ENCODE peak calls at places on chromosomes 12 and 14, in nine cellular contexts. One of them, this sample, is unnamed.

GRCh38 chr12:90501412-90501811 is 453.6 kb downstream of the CCER1 start:
- DNase-seq in PC-3: no peak
- DNase-seq in endothelial cell of umbilical vein: no peak
- DNase-seq in lower lobe of right lung: no peak
- DNase-seq in small intestine: no peak
- DNase-seq in kidney epithelial cell: no peak
- DNase-seq in AG10803: no peak
- DNase-seq in aorta: no peak
- DNase-seq in WERI-Rb-1: no peak
- DNase-seq in this sample: no peak

GRCh38 chr12:6367065-6367968 is 8.0 kb downstream of the SCNN1A start:
- DNase-seq in endothelial cell of umbilical vein: peak
- DNase-seq in aorta: peak
- DNase-seq in lower lobe of right lung: peak
- DNase-seq in kidney epithelial cell: no peak
- DNase-seq in WERI-Rb-1: no peak
- DNase-seq in small intestine: no peak
- DNase-seq in AG10803: no peak
- DNase-seq in PC-3: peak
- DNase-seq in this sample: no peak

GRCh38 chr12:128259556-128260070 is 7.4 kb upstream of the TMEM132C start:
- DNase-seq in aorta: no peak
- DNase-seq in kidney epithelial cell: no peak
- DNase-seq in WERI-Rb-1: peak
- DNase-seq in lower lobe of right lung: no peak
- DNase-seq in endothelial cell of umbilical vein: peak
- DNase-seq in AG10803: no peak
- DNase-seq in small intestine: peak
- DNase-seq in PC-3: peak
- DNase-seq in this sample: no peak

GRCh38 chr14:89805501-89805900 is 149.0 kb downstream of the EFCAB11 start:
- DNase-seq in small intestine: no peak
- DNase-seq in endothelial cell of umbilical vein: no peak
- DNase-seq in lower lobe of right lung: no peak
- DNase-seq in PC-3: peak
- DNase-seq in AG10803: no peak
- DNase-seq in WERI-Rb-1: no peak
- DNase-seq in kidney epithelial cell: no peak
- DNase-seq in aorta: no peak
- DNase-seq in this sample: no peak

GRCh38 chr14:29536886-29537511 is 390.6 kb downstream of the PRKD1 start:
- DNase-seq in kidney epithelial cell: no peak
- DNase-seq in aorta: no peak
- DNase-seq in PC-3: peak
- DNase-seq in WERI-Rb-1: no peak
- DNase-seq in lower lobe of right lung: no peak
- DNase-seq in endothelial cell of umbilical vein: peak
- DNase-seq in small intestine: no peak
- DNase-seq in AG10803: peak
- DNase-seq in this sample: no peak

GRCh38 chr12:121711925-121712461 is 559 bp upstream of the TMEM120B start:
- DNase-seq in small intestine: peak
- DNase-seq in endothelial cell of umbilical vein: no peak
- DNase-seq in lower lobe of right lung: peak
- DNase-seq in WERI-Rb-1: peak
- DNase-seq in aorta: peak
- DNase-seq in PC-3: peak
- DNase-seq in AG10803: peak
- DNase-seq in kidney epithelial cell: no peak
- DNase-seq in this sample: no peak

GRCh38 chr12:7190268-7191055 is 976 bp downstream of the PEX5 start:
- DNase-seq in PC-3: no peak
- DNase-seq in AG10803: peak
- DNase-seq in endothelial cell of umbilical vein: no peak
- DNase-seq in aorta: peak
- DNase-seq in WERI-Rb-1: peak
- DNase-seq in lower lobe of right lung: peak
- DNase-seq in small intestine: peak
- DNase-seq in kidney epithelial cell: no peak
- DNase-seq in this sample: no peak

GRCh38 chr12:49367381-49368239 is at the start of gene SPATS2:
- DNase-seq in PC-3: no peak
- DNase-seq in small intestine: no peak
- DNase-seq in lower lobe of right lung: peak
- DNase-seq in AG10803: no peak
- DNase-seq in kidney epithelial cell: no peak
- DNase-seq in endothelial cell of umbilical vein: peak
- DNase-seq in WERI-Rb-1: peak
- DNase-seq in aorta: peak
- DNase-seq in this sample: no peak

GRCh38 chr12:93705237-93705636 is 28.1 kb downstream of the CRADD start:
- DNase-seq in endothelial cell of umbilical vein: no peak
- DNase-seq in WERI-Rb-1: no peak
- DNase-seq in small intestine: no peak
- DNase-seq in kidney epithelial cell: no peak
- DNase-seq in PC-3: no peak
- DNase-seq in AG10803: no peak
- DNase-seq in lower lobe of right lung: no peak
- DNase-seq in aorta: no peak
- DNase-seq in this sample: no peak

GRCh38 chr12:93671044-93671443 is 6.1 kb upstream of the CRADD start:
- DNase-seq in AG10803: no peak
- DNase-seq in aorta: no peak
- DNase-seq in endothelial cell of umbilical vein: no peak
- DNase-seq in WERI-Rb-1: no peak
- DNase-seq in lower lobe of right lung: no peak
- DNase-seq in kidney epithelial cell: no peak
- DNase-seq in small intestine: no peak
- DNase-seq in PC-3: no peak
- DNase-seq in this sample: no peak

GRCh38 chr12:131786331-131786730 is 41.9 kb upstream of the MMP17 start:
- DNase-seq in WERI-Rb-1: no peak
- DNase-seq in AG10803: no peak
- DNase-seq in endothelial cell of umbilical vein: no peak
- DNase-seq in lower lobe of right lung: no peak
- DNase-seq in PC-3: no peak
- DNase-seq in small intestine: no peak
- DNase-seq in aorta: no peak
- DNase-seq in kidney epithelial cell: no peak
- DNase-seq in this sample: no peak

GRCh38 chr12:105358789-105359188 is 28.3 kb downstream of the C12orf75 start:
- DNase-seq in endothelial cell of umbilical vein: no peak
- DNase-seq in PC-3: no peak
- DNase-seq in aorta: no peak
- DNase-seq in AG10803: no peak
- DNase-seq in WERI-Rb-1: no peak
- DNase-seq in lower lobe of right lung: no peak
- DNase-seq in small intestine: no peak
- DNase-seq in kidney epithelial cell: no peak
- DNase-seq in this sample: no peak

GRCh38 chr14:56905282-56905681 is 95.0 kb upstream of the OTX2 start:
- DNase-seq in kidney epithelial cell: no peak
- DNase-seq in aorta: no peak
- DNase-seq in WERI-Rb-1: no peak
- DNase-seq in AG10803: no peak
- DNase-seq in PC-3: no peak
- DNase-seq in endothelial cell of umbilical vein: no peak
- DNase-seq in small intestine: no peak
- DNase-seq in lower lobe of right lung: no peak
- DNase-seq in this sample: no peak

GRCh38 chr12:95215925-95216324 is 1.3 kb downstream of the FGD6 start:
- DNase-seq in kidney epithelial cell: no peak
- DNase-seq in endothelial cell of umbilical vein: peak
- DNase-seq in lower lobe of right lung: no peak
- DNase-seq in WERI-Rb-1: no peak
- DNase-seq in aorta: no peak
- DNase-seq in small intestine: no peak
- DNase-seq in AG10803: peak
- DNase-seq in PC-3: peak
- DNase-seq in this sample: peak

GRCh38 chr14:90551733-90552464 is 155.1 kb downstream of the CALM1 start:
- DNase-seq in AG10803: no peak
- DNase-seq in kidney epithelial cell: no peak
- DNase-seq in PC-3: no peak
- DNase-seq in endothelial cell of umbilical vein: no peak
- DNase-seq in aorta: peak
- DNase-seq in WERI-Rb-1: no peak
- DNase-seq in lower lobe of right lung: peak
- DNase-seq in small intestine: no peak
- DNase-seq in this sample: no peak

GRCh38 chr12:55940065-55940732 is 9.2 kb downstream of the DGKA start:
- DNase-seq in aorta: peak
- DNase-seq in kidney epithelial cell: no peak
- DNase-seq in WERI-Rb-1: peak
- DNase-seq in endothelial cell of umbilical vein: peak
- DNase-seq in small intestine: peak
- DNase-seq in PC-3: peak
- DNase-seq in lower lobe of right lung: peak
- DNase-seq in AG10803: peak
- DNase-seq in this sample: peak
- H3K4me3 ChIP-seq in aorta: no peak
- H3K4me3 ChIP-seq in kidney epithelial cell: no peak
- H3K4me3 ChIP-seq in WERI-Rb-1: no peak
- H3K4me3 ChIP-seq in endothelial cell of umbilical vein: no peak
- H3K4me3 ChIP-seq in small intestine: no peak
- H3K4me3 ChIP-seq in PC-3: peak
- H3K4me3 ChIP-seq in lower lobe of right lung: no peak
- H3K4me3 ChIP-seq in AG10803: no peak
- H3K4me3 ChIP-seq in this sample: no peak

GRCh38 chr14:53126705-53127104 is 26.4 kb downstream of the DDHD1 start:
- DNase-seq in AG10803: no peak
- DNase-seq in small intestine: no peak
- DNase-seq in aorta: no peak
- DNase-seq in WERI-Rb-1: no peak
- DNase-seq in endothelial cell of umbilical vein: no peak
- DNase-seq in kidney epithelial cell: no peak
- DNase-seq in PC-3: no peak
- DNase-seq in lower lobe of right lung: no peak
- DNase-seq in this sample: no peak

GRCh38 chr14:53128706-53129105 is 24.4 kb downstream of the DDHD1 start:
- DNase-seq in kidney epithelial cell: no peak
- DNase-seq in PC-3: no peak
- DNase-seq in lower lobe of right lung: no peak
- DNase-seq in AG10803: no peak
- DNase-seq in small intestine: no peak
- DNase-seq in endothelial cell of umbilical vein: no peak
- DNase-seq in aorta: no peak
- DNase-seq in WERI-Rb-1: no peak
- DNase-seq in this sample: no peak

GRCh38 chr14:53128303-53128702 is 24.8 kb downstream of the DDHD1 start:
- DNase-seq in endothelial cell of umbilical vein: no peak
- DNase-seq in kidney epithelial cell: no peak
- DNase-seq in small intestine: no peak
- DNase-seq in AG10803: no peak
- DNase-seq in WERI-Rb-1: no peak
- DNase-seq in lower lobe of right lung: no peak
- DNase-seq in aorta: no peak
- DNase-seq in PC-3: no peak
- DNase-seq in this sample: no peak

GRCh38 chr14:53127832-53128231 is 25.3 kb downstream of the DDHD1 start:
- DNase-seq in small intestine: no peak
- DNase-seq in lower lobe of right lung: no peak
- DNase-seq in PC-3: no peak
- DNase-seq in kidney epithelial cell: no peak
- DNase-seq in endothelial cell of umbilical vein: no peak
- DNase-seq in AG10803: no peak
- DNase-seq in WERI-Rb-1: no peak
- DNase-seq in aorta: no peak
- DNase-seq in this sample: no peak

GRCh38 chr14:53127151-53127550 is 26.0 kb downstream of the DDHD1 start:
- DNase-seq in PC-3: no peak
- DNase-seq in kidney epithelial cell: no peak
- DNase-seq in aorta: no peak
- DNase-seq in small intestine: no peak
- DNase-seq in WERI-Rb-1: no peak
- DNase-seq in AG10803: no peak
- DNase-seq in endothelial cell of umbilical vein: no peak
- DNase-seq in lower lobe of right lung: no peak
- DNase-seq in this sample: no peak
- H3K4me3 ChIP-seq in PC-3: no peak
- H3K4me3 ChIP-seq in kidney epithelial cell: no peak
- H3K4me3 ChIP-seq in aorta: no peak
- H3K4me3 ChIP-seq in small intestine: no peak
- H3K4me3 ChIP-seq in WERI-Rb-1: no peak
- H3K4me3 ChIP-seq in AG10803: peak
- H3K4me3 ChIP-seq in endothelial cell of umbilical vein: no peak
- H3K4me3 ChIP-seq in lower lobe of right lung: no peak
- H3K4me3 ChIP-seq in this sample: no peak

DNA sequence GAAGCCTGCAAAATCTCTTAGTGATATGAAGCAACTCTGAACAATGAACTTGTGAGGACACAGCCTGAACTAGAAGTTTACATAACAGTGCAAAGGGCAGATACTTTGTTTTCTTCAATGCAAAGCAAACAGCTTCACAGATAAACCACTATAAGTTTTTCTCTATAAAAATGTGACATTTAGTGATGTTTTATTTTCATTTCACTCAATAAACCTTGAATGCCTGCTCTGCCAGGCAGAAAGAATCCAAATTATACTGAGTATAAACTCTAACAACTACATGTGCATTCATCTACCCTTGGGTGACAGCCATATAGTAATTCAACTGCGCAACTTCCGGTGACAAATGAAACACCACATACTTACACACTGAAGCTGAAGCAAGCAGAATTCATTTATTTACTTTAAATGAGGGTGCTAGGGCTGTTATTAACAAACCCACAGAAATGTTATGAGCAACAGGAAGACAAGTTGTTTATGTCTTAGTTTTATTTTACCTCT is 10.3 kb downstream of the DCP1B start:
- DNase-seq in small intestine: peak
- DNase-seq in AG10803: peak
- DNase-seq in endothelial cell of umbilical vein: no peak
- DNase-seq in kidney epithelial cell: no peak
- DNase-seq in lower lobe of right lung: no peak
- DNase-seq in WERI-Rb-1: no peak
- DNase-seq in aorta: no peak
- DNase-seq in PC-3: peak
- DNase-seq in this sample: no peak
- H3K4me3 ChIP-seq in small intestine: no peak
- H3K4me3 ChIP-seq in AG10803: no peak
- H3K4me3 ChIP-seq in endothelial cell of umbilical vein: no peak
- H3K4me3 ChIP-seq in kidney epithelial cell: no peak
- H3K4me3 ChIP-seq in lower lobe of right lung: no peak
- H3K4me3 ChIP-seq in WERI-Rb-1: no peak
- H3K4me3 ChIP-seq in aorta: no peak
- H3K4me3 ChIP-seq in PC-3: no peak
- H3K4me3 ChIP-seq in this sample: no peak

DNA sequence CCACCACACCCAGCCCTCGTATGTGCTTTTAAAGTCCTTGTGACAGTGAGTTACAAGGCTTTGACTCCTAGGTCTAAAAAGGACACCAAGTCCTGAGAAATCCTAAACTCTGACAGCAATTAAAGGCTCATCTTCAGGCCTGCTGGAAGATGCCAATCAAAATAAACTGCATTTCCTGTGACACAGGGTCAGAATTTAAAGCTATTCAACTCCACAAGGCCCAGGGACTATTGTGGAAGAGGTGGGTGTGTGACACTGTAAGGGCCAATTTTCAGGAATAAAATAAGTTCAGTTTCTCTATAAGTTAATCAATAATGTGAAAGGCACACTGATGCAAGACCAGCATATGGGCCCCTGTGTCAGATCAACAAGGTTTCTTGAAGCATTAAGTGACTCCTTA is 69.5 kb upstream of the HECTD1 start:
- DNase-seq in small intestine: no peak
- DNase-seq in aorta: no peak
- DNase-seq in WERI-Rb-1: no peak
- DNase-seq in endothelial cell of umbilical vein: no peak
- DNase-seq in kidney epithelial cell: no peak
- DNase-seq in lower lobe of right lung: no peak
- DNase-seq in PC-3: no peak
- DNase-seq in AG10803: no peak
- DNase-seq in this sample: no peak
- H3K4me3 ChIP-seq in small intestine: no peak
- H3K4me3 ChIP-seq in aorta: no peak
- H3K4me3 ChIP-seq in WERI-Rb-1: no peak
- H3K4me3 ChIP-seq in endothelial cell of umbilical vein: no peak
- H3K4me3 ChIP-seq in kidney epithelial cell: no peak
- H3K4me3 ChIP-seq in lower lobe of right lung: no peak
- H3K4me3 ChIP-seq in PC-3: no peak
- H3K4me3 ChIP-seq in AG10803: no peak
- H3K4me3 ChIP-seq in this sample: no peak